ENCODE peak calls at places on chromosome X, in nine cellular contexts. L is A172; S is frontal cortex; B is cardiac muscle cell; I is stimulated activated CD4-positive, alpha-beta T cell treated with anti-CD3 and anti-CD28 coated beads, Interleukin-2, amount 100 ng/mL, for 4 hours; W is iris pigment epithelial cell; M is effector CD4-positive, alpha-beta T cell; V is activated CD4-positive, alpha-beta T cell treated with anti-CD3 and anti-CD28 coated beads for 48 hours; C is AG08395. D is an unnamed sample.

GRCh38 chrX:2541603-2542002 is 40.8 kb upstream of the DHRSX start:
- DNase-seq in L (no peak), S (no peak), B (no peak), I (no peak), W (no peak), M (no peak), V (no peak), C (no peak), D (no peak)

GRCh38 chrX:57918750-57919436 is 8.6 kb upstream of the ZXDA start:
- DNase-seq in L (no peak), S (no peak), B (peak; percentile 53), I (no peak), W (peak; percentile 10), M (no peak), V (peak; percentile 7), C (peak; percentile 11), D (no peak)

GRCh38 chrX:134715930-134716619 is 57.8 kb upstream of the PLAC1 start:
- DNase-seq in L (no peak), S (no peak), B (no peak), I (no peak), W (no peak), M (no peak), V (no peak), C (no peak), D (no peak)

GRCh38 chrX:9927638-9928037 is 39.5 kb upstream of the CLDN34 start:
- DNase-seq in L (no peak), S (no peak), B (no peak), I (no peak), W (no peak), M (no peak), V (no peak), C (no peak), D (no peak)

GRCh38 chrX:148865237-148865636 is 364.8 kb downstream of the AFF2 start:
- DNase-seq in L (no peak), S (no peak), B (no peak), I (no peak), W (no peak), M (no peak), V (no peak), C (no peak), D (no peak)

GRCh38 chrX:134172588-134173259 is 64.3 kb upstream of the CCDC160 start:
- DNase-seq in L (no peak), S (peak; percentile 22), B (peak; percentile 8), I (peak; percentile 46), W (no peak), M (no peak), V (peak; percentile 47), C (peak; percentile 14), D (peak; percentile 30)

GRCh38 chrX:24610540-24610939 is 36.6 kb downstream of the PCYT1B start:
- DNase-seq in L (no peak), S (no peak), B (peak; percentile 5), I (no peak), W (no peak), M (no peak), V (no peak), C (no peak), D (no peak)

GRCh38 chrX:53794181-53794580 is 107.7 kb upstream of the HUWE1 start:
- DNase-seq in L (no peak), S (no peak), B (no peak), I (no peak), W (no peak), M (no peak), V (no peak), C (no peak), D (no peak)

GRCh38 chrX:333611-334311 is 15.2 kb upstream of the GTPBP6 start:
- DNase-seq in L (no peak), S (no peak), B (no peak), I (no peak), W (no peak), M (no peak), V (no peak), C (no peak), D (no peak)

GRCh38 chrX:1212532-1212931 is at the start of gene CRLF2:
- DNase-seq in L (peak; percentile 64), S (no peak), B (no peak), I (no peak), W (no peak), M (no peak), V (peak; percentile 34), C (no peak), D (peak; percentile 20)

GRCh38 chrX:21481761-21482160 is 107.5 kb downstream of the CNKSR2 start:
- DNase-seq in L (no peak), S (no peak), B (no peak), I (no peak), W (no peak), M (no peak), V (no peak), C (no peak), D (no peak)

GRCh38 chrX:43140546-43140945 is 362.6 kb upstream of the PPP1R2C start:
- DNase-seq in L (no peak), S (no peak), B (no peak), I (no peak), W (no peak), M (no peak), V (no peak), C (no peak), D (no peak)

GRCh38 chrX:70219938-70220764 is 14.3 kb upstream of the AWAT1 start:
- DNase-seq in L (peak; percentile 52), S (no peak), B (peak; percentile 5), I (no peak), W (peak; percentile 44), M (no peak), V (no peak), C (peak; percentile 14), D (no peak)

GRCh38 chrX:103254921-103255455 is at the start of gene TCEAL8:
- DNase-seq in L (peak; percentile 50), S (peak; percentile 52), B (peak; percentile 80), I (peak; percentile 32), W (peak; percentile 80), M (peak; percentile 54), V (peak; percentile 73), C (peak; percentile 67), D (peak; percentile 61)

GRCh38 chrX:47272013-47272408 is 39.2 kb downstream of the USP11 start:
- DNase-seq in L (no peak), S (no peak), B (no peak), I (no peak), W (no peak), M (no peak), V (no peak), C (no peak), D (no peak)

GRCh38 chrX:37712458-37712857 is 26.9 kb downstream of the XK start:
- DNase-seq in L (no peak), S (no peak), B (peak; percentile 55), I (no peak), W (peak; percentile 34), M (no peak), V (no peak), C (no peak), D (no peak)

GRCh38 chrX:42714981-42715688 is 62.8 kb downstream of the PPP1R2C start:
- DNase-seq in L (peak; percentile 13), S (peak; percentile 14), B (peak; percentile 13), I (peak; percentile 19), W (peak; percentile 2), M (peak; percentile 31), V (peak; percentile 51), C (peak; percentile 22), D (peak; percentile 21)

GRCh38 chrX:8731579-8732395 is at the start of gene ANOS1:
- DNase-seq in L (peak; percentile 10), S (peak; percentile 55), B (peak; percentile 72), I (no peak), W (no peak), M (no peak), V (peak; percentile 2), C (no peak), D (no peak)

GRCh38 chrX:149720021-149720689 is 8.3 kb downstream of the MAGEA11 start:
- DNase-seq in L (no peak), S (no peak), B (no peak), I (no peak), W (no peak), M (no peak), V (no peak), C (no peak), D (no peak)

GRCh38 chrX:140343226-140343873 is 161.5 kb downstream of the SOX3 start:
- DNase-seq in L (no peak), S (no peak), B (no peak), I (no peak), W (peak; percentile 1), M (no peak), V (no peak), C (no peak), D (no peak)

GRCh38 chrX:16496175-16496574 is 153.8 kb upstream of the S100G start:
- DNase-seq in L (no peak), S (no peak), B (no peak), I (no peak), W (no peak), M (no peak), V (no peak), C (no peak), D (no peak)

GRCh38 chrX:68177542-68177941 is 255.8 kb downstream of the OPHN1 start:
- DNase-seq in L (peak; percentile 15), S (no peak), B (peak; percentile 9), I (no peak), W (peak; percentile 53), M (no peak), V (no peak), C (no peak), D (no peak)

GRCh38 chrX:23668335-23668734 is 1.0 kb downstream of the PRDX4 start:
- DNase-seq in L (no peak), S (no peak), B (no peak), I (no peak), W (no peak), M (no peak), V (no peak), C (no peak), D (no peak)

GRCh38 chrX:2299871-2300270 is 200.9 kb downstream of the DHRSX start:
- DNase-seq in L (no peak), S (no peak), B (peak; percentile 38), I (no peak), W (no peak), M (no peak), V (no peak), C (no peak), D (no peak)

GRCh38 chrX:30597258-30598012 is 19.9 kb upstream of the TASL start:
- DNase-seq in L (no peak), S (no peak), B (no peak), I (no peak), W (no peak), M (no peak), V (no peak), C (no peak), D (no peak)

GRCh38 chrX:3679669-3680068 is 33.8 kb downstream of the PRKX start:
- DNase-seq in L (no peak), S (no peak), B (no peak), I (no peak), W (no peak), M (no peak), V (no peak), C (no peak), D (no peak)

D was measured in activated naive CD8-positive, alpha-beta T cell treated with anti-CD3 and anti-CD28 coated beads for 36 hours.